ENCODE peak calls at places on chromosomes 5 and 9, in four cellular contexts. R is NCI-H69, B is fibroblast of pulmonary artery, X is Caki2. J is an unnamed sample.

GRCh38 chr5:61308699-61309098 is 23.4 kb upstream of the ZSWIM6 start:
- DNase-seq in R (no peak), B (no peak), X (no peak), J (no peak)

GRCh38 chr5:61319388-61320146 is 12.5 kb upstream of the ZSWIM6 start:
- DNase-seq in R (peak), B (peak), X (peak), J (peak)

GRCh38 chr5:62312036-62312435 is 6.0 kb downstream of the KIF2A start:
- DNase-seq in R (no peak), B (peak), X (no peak), J (no peak)

GRCh38 chr9:87198716-87199115 is 251.4 kb upstream of the GAS1 start:
- DNase-seq in R (no peak), B (no peak), X (no peak), J (no peak)

GRCh38 chr5:137465930-137466329 is 33.2 kb downstream of the SPOCK1 start:
- DNase-seq in R (peak), B (no peak), X (no peak), J (no peak)

GRCh38 chr5:157543825-157544622 is 31.6 kb downstream of the ADAM19 start:
- DNase-seq in R (peak), B (peak), X (no peak), J (peak)

GRCh38 chr5:38329132-38329715 is 70.9 kb downstream of the EGFLAM start:
- DNase-seq in R (no peak), B (peak), X (peak), J (peak)

GRCh38 chr5:32710335-32710858 is 724 bp upstream of the NPR3 start:
- DNase-seq in R (peak), B (no peak), X (peak), J (no peak)

GRCh38 chr5:16152601-16153568 is 26.7 kb downstream of the MARCHF11 start:
- DNase-seq in R (peak), B (no peak), X (no peak), J (no peak)

GRCh38 chr9:4084440-4084818 is 215.4 kb downstream of the GLIS3 start:
- DNase-seq in R (no peak), B (peak), X (no peak), J (no peak)

GRCh38 chr5:95390812-95391492 is at the start of gene FAM81B:
- DNase-seq in R (no peak), B (peak), X (no peak), J (peak)

GRCh38 chr5:120817044-120817985 is 353.2 kb downstream of the PRR16 start:
- DNase-seq in R (peak), B (peak), X (no peak), J (peak)

GRCh38 chr9:135474915-135475314 is 4.7 kb upstream of the PPP1R26 start:
- DNase-seq in R (peak), B (peak), X (no peak), J (peak)

GRCh38 chr5:57841671-57842375 is 359.2 kb upstream of the ACTBL2 start:
- DNase-seq in R (no peak), B (peak), X (peak), J (no peak)

J was measured in NCI-H82.